ENCODE peak calls at places on chromosomes 12 and 14, in six cellular contexts. F is ovary, V is brain microvascular endothelial cell, M is breast epithelium, Y is WERI-Rb-1, A is psoas muscle. X is an unnamed sample.

GRCh38 chr12:111745201-111745600 is 21.5 kb upstream of the ALDH2 start:
- DNase-seq in F (no peak), V (no peak), M (no peak), Y (no peak), A (no peak), X (no peak)

GRCh38 chr12:108996320-108996719 is 24.5 kb downstream of the SVOP start:
- DNase-seq in F (no peak), V (no peak), M (no peak), Y (no peak), A (no peak), X (no peak)

GRCh38 chr14:33567736-33568124 is 383.1 kb downstream of the EGLN3 start:
- DNase-seq in F (no peak), V (peak), M (no peak), Y (no peak), A (no peak), X (no peak)

GRCh38 chr12:71071466-71072097 is 86.2 kb downstream of the TSPAN8 start:
- DNase-seq in F (no peak), V (no peak), M (no peak), Y (no peak), A (no peak), X (no peak)

GRCh38 chr14:68362841-68363240 is 430.0 kb downstream of the ZFP36L1 start:
- DNase-seq in F (no peak), V (no peak), M (no peak), Y (no peak), A (no peak), X (no peak)

GRCh38 chr12:31431721-31432120 is 105.8 kb upstream of the SINHCAF start:
- DNase-seq in F (no peak), V (peak), M (no peak), Y (no peak), A (no peak), X (no peak)

GRCh38 chr12:3313655-3314305 is 177.2 kb upstream of the PRMT8 start:
- DNase-seq in F (no peak), V (no peak), M (no peak), Y (peak), A (no peak), X (no peak)

GRCh38 chr12:74899031-74899829 is 310.4 kb downstream of the KCNC2 start:
- DNase-seq in F (no peak), V (no peak), M (no peak), Y (no peak), A (no peak), X (no peak)

GRCh38 chr14:105467249-105467941 is 7.2 kb upstream of the CRIP2 start:
- DNase-seq in F (no peak), V (no peak), M (peak), Y (no peak), A (no peak), X (no peak)

GRCh38 chr12:14937689-14938088 is 648 bp downstream of the ERP27 start:
- DNase-seq in F (no peak), V (no peak), M (no peak), Y (peak), A (no peak), X (no peak)

GRCh38 chr12:10505620-10506019 is at the start of gene EIF2S3B:
- DNase-seq in F (no peak), V (no peak), M (no peak), Y (no peak), A (peak), X (peak)

GRCh38 chr14:55077155-55077554 is 25.7 kb downstream of the MAPK1IP1L start:
- DNase-seq in F (no peak), V (peak), M (no peak), Y (no peak), A (no peak), X (no peak)

GRCh38 chr12:90253674-90254181 is 545.1 kb upstream of the ATP2B1 start:
- DNase-seq in F (no peak), V (peak), M (no peak), Y (peak), A (peak), X (peak)

GRCh38 chr12:1474567-1475153 is 119.7 kb downstream of the FBXL14 start:
- DNase-seq in F (no peak), V (peak), M (no peak), Y (no peak), A (no peak), X (no peak)

GRCh38 chr14:103698380-103699260 is 16.6 kb downstream of the XRCC3 start:
- DNase-seq in F (no peak), V (no peak), M (peak), Y (no peak), A (peak), X (peak)

GRCh38 chr14:92613008-92613658 is 99.6 kb downstream of the RIN3 start:
- DNase-seq in F (no peak), V (no peak), M (no peak), Y (peak), A (no peak), X (peak)

GRCh38 chr12:42652048-42652447 is 62.5 kb upstream of the PRICKLE1 start:
- DNase-seq in F (no peak), V (no peak), M (no peak), Y (no peak), A (no peak), X (no peak)

GRCh38 chr14:61296151-61296550 is 15.0 kb upstream of the TMEM30B start:
- DNase-seq in F (no peak), V (no peak), M (no peak), Y (no peak), A (no peak), X (no peak)

GRCh38 chr12:25789520-25789919 is 169.0 kb upstream of the RASSF8 start:
- DNase-seq in F (peak), V (peak), M (no peak), Y (no peak), A (no peak), X (no peak)

GRCh38 chr12:15532364-15532977 is 210.2 kb downstream of the PTPRO start:
- DNase-seq in F (no peak), V (peak), M (no peak), Y (peak), A (no peak), X (no peak)

GRCh38 chr12:46556105-46556559 is 183.6 kb upstream of the SLC38A2 start:
- DNase-seq in F (no peak), V (peak), M (no peak), Y (no peak), A (no peak), X (no peak)

GRCh38 chr12:546920-547845 is 87.4 kb downstream of the B4GALNT3 start:
- DNase-seq in F (peak), V (no peak), M (peak), Y (peak), A (peak), X (peak)

GRCh38 chr12:54716284-54716683 is 68.1 kb upstream of the DCD start:
- DNase-seq in F (no peak), V (no peak), M (no peak), Y (no peak), A (no peak), X (no peak)

GRCh38 chr12:48459259-48459658 is 13.1 kb upstream of the ANP32D start:
- DNase-seq in F (no peak), V (no peak), M (no peak), Y (no peak), A (no peak), X (no peak)

GRCh38 chr14:95267306-95267705 is 52.4 kb downstream of the CLMN start:
- DNase-seq in F (no peak), V (no peak), M (no peak), Y (no peak), A (no peak), X (no peak)

GRCh38 chr12:32062841-32063240 is 43.8 kb upstream of the BICD1 start:
- DNase-seq in F (no peak), V (no peak), M (no peak), Y (no peak), A (no peak), X (no peak)

GRCh38 chr14:59728294-59728693 is 142.3 kb downstream of the RTN1 start:
- DNase-seq in F (no peak), V (no peak), M (no peak), Y (peak), A (no peak), X (no peak)

GRCh38 chr12:106841471-106842302 is 67.2 kb downstream of the RIC8B start:
- DNase-seq in F (peak), V (peak), M (no peak), Y (peak), A (no peak), X (no peak)

GRCh38 chr14:59771577-59771976 is 99.0 kb downstream of the RTN1 start:
- DNase-seq in F (no peak), V (peak), M (no peak), Y (no peak), A (no peak), X (no peak)

GRCh38 chr12:109624467-109624866 is 50.9 kb downstream of the MVK start:
- DNase-seq in F (no peak), V (no peak), M (no peak), Y (no peak), A (no peak), X (no peak)

GRCh38 chr12:77152623-77153193 is 87.3 kb upstream of the E2F7 start:
- DNase-seq in F (no peak), V (peak), M (no peak), Y (no peak), A (no peak), X (no peak)

GRCh38 chr14:22926316-22926715 is 2.9 kb downstream of the PRMT5 start:
- DNase-seq in F (no peak), V (no peak), M (no peak), Y (no peak), A (no peak), X (no peak)

GRCh38 chr14:100914597-100915021 is 11.1 kb upstream of the RTL1 start:
- DNase-seq in F (no peak), V (no peak), M (no peak), Y (no peak), A (no peak), X (no peak)

GRCh38 chr14:100438678-100439592 is 115.8 kb downstream of the SLC25A47 start:
- DNase-seq in F (no peak), V (peak), M (no peak), Y (no peak), A (no peak), X (peak)

GRCh38 chr12:87779016-87779415 is 250.2 kb downstream of the C12orf50 start:
- DNase-seq in F (no peak), V (peak), M (no peak), Y (no peak), A (no peak), X (no peak)

GRCh38 chr12:46562625-46563228 is 190.2 kb upstream of the SLC38A2 start:
- DNase-seq in F (no peak), V (peak), M (no peak), Y (no peak), A (no peak), X (no peak)

GRCh38 chr14:94470311-94470710 is 5.7 kb downstream of the SERPINA9 start:
- DNase-seq in F (no peak), V (no peak), M (no peak), Y (no peak), A (no peak), X (no peak)

GRCh38 chr14:92515510-92516343 is 2.1 kb downstream of the RIN3 start:
- DNase-seq in F (no peak), V (no peak), M (no peak), Y (no peak), A (no peak), X (no peak)

GRCh38 chr14:54591461-54592245 is 24.7 kb downstream of the SAMD4A start:
- DNase-seq in F (no peak), V (no peak), M (no peak), Y (no peak), A (no peak), X (no peak)

GRCh38 chr12:15044461-15044860 is 71.6 kb downstream of the PDE6H start:
- DNase-seq in F (peak), V (peak), M (no peak), Y (no peak), A (no peak), X (no peak)

GRCh38 chr14:62307844-62308243 is 545.6 kb downstream of the SNAPC1 start:
- DNase-seq in F (no peak), V (no peak), M (no peak), Y (no peak), A (no peak), X (no peak)
- TF ChIP-seq CTCF in F (no peak), V (no peak), M (no peak), Y (no peak), A (no peak), X (no peak)

DNA sequence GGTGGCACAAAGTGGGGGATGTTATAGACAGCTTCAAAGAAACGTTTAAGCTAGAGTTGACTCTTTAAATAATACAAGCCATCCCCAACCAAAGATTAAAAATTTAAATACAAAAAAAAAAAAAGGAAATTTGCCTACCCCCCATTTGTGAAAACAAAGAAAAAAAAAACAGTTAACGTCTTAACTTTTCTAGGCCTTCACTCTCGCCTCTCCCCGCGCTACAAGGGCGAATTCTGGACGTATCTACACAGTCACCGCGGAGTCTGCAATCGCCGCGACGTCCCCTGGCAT is 528 bp upstream of the NUDT4 start:
- DNase-seq in F (no peak), V (no peak), M (no peak), Y (no peak), A (no peak), X (no peak)
- H3K27ac ChIP-seq in F (peak), V (peak), M (peak), Y (peak), A (peak), X (peak)

DNA sequence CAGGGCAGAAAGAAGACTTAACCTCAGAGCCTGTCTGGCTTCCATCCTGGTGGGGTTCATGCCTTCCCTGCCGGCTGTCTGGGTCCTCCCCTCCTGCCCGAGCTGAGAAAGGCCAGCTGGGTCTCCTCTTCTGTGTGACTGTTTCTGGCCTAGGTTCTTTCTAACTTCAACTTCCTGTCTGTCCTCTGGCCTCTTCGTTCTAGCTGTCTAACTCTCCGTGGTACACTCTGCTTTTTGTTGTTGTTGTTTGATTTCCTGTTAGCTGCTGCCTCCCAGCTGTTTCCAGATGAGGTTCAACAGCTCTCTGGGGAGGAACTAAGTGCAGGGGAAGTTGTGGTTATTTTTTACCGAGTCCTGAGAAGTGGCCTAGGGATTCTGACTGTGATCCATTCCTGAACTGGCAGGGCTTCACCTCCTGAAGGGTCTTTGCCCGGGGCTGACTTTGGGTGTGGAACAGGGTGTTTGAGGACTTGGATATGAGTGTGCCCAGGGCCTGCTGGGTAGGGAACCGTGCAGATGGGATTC is 3.2 kb downstream of the MLXIP start:
- DNase-seq in F (peak), V (no peak), M (no peak), Y (no peak), A (no peak), X (no peak)
- TF ChIP-seq CTCF in F (no peak), V (no peak), M (no peak), Y (no peak), A (no peak), X (no peak)

DNA sequence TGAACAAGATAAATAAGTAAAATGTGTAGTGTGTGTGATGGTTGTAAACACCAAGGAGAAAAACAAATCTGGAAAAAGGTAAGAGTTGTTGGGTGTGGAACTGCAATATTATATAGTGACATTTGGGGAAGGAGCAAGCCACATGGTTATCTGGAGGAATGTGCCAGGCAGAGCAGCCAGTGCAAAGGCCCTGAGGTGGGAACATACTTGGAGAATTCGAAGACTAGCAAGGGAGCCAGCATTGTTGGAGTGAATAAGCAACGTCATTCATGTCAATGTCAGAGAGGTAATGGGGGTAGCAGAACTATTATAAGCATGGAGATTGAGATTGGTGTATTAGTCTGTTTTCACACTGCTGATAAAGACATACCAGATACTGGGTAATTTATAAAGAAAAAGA is 241.5 kb upstream of the LHX5 start:
- DNase-seq in F (no peak), V (no peak), M (no peak), Y (no peak), A (no peak), X (no peak)
- H3K27ac ChIP-seq in F (no peak), V (no peak), M (no peak), Y (no peak), A (no peak), X (no peak)

GRCh38 chr14:99028041-99028440 is 244.0 kb downstream of the BCL11B start:
- DNase-seq in F (no peak), V (no peak), M (no peak), Y (no peak), A (no peak), X (no peak)

GRCh38 chr14:99028521-99028920 is 243.5 kb downstream of the BCL11B start:
- DNase-seq in F (no peak), V (no peak), M (no peak), Y (no peak), A (no peak), X (no peak)

GRCh38 chr14:99029916-99030305 is 242.1 kb downstream of the BCL11B start:
- DNase-seq in F (no peak), V (no peak), M (no peak), Y (no peak), A (no peak), X (no peak)

GRCh38 chr14:99030436-99030835 is 241.6 kb downstream of the BCL11B start:
- DNase-seq in F (no peak), V (no peak), M (no peak), Y (no peak), A (no peak), X (no peak)

GRCh38 chr14:99029150-99029915 is 242.7 kb downstream of the BCL11B start:
- DNase-seq in F (no peak), V (no peak), M (no peak), Y (no peak), A (no peak), X (no peak)
- TF ChIP-seq CTCF in F (no peak), V (no peak), M (no peak), Y (no peak), A (no peak), X (no peak)

GRCh38 chr14:80278293-80279037 is 67.2 kb upstream of the DIO2 start:
- DNase-seq in F (no peak), V (no peak), M (no peak), Y (no peak), A (no peak), X (no peak)
- H3K27ac ChIP-seq in F (no peak), V (no peak), M (no peak), Y (no peak), A (no peak), X (no peak)

GRCh38 chr12:115078334-115078733 is 394.4 kb upstream of the TBX3 start:
- DNase-seq in F (no peak), V (no peak), M (no peak), Y (no peak), A (no peak), X (no peak)

GRCh38 chr12:115075552-115076170 is 391.7 kb upstream of the TBX3 start:
- DNase-seq in F (no peak), V (no peak), M (no peak), Y (no peak), A (no peak), X (no peak)

GRCh38 chr12:115085594-115085993 is 401.6 kb upstream of the TBX3 start:
- DNase-seq in F (no peak), V (no peak), M (no peak), Y (no peak), A (no peak), X (no peak)

GRCh38 chr12:115078988-115079387 is 395.0 kb upstream of the TBX3 start:
- DNase-seq in F (no peak), V (no peak), M (no peak), Y (no peak), A (no peak), X (no peak)

DNA sequence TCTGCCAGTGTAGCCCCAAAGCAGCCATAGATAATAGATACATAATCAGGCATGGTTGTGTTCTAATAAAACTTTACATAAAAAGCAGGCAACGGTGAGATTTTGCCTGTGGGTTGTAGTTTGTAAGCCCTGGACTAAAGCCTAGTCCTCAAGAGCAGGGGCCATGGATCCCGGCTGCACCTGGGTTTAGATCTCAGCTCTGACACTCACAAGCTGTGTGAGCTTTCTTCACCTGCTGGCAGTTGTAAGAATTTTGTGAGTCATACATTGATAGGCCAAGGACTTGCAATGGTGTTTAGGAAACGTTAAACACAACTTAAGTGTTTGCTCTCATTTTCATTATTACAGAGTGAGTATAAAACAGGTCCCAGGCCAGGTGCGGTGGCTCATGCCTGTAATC is 395.8 kb upstream of the TBX3 start:
- DNase-seq in F (no peak), V (no peak), M (no peak), Y (no peak), A (no peak), X (no peak)
- TF ChIP-seq CTCF in F (no peak), V (no peak), M (no peak), Y (no peak), A (no peak), X (no peak)

X was measured in lower lobe of right lung.